ENCODE peak calls at places on chromosomes 4 and X, in five cellular contexts. K is activated gamma-delta T cell treated with Interleukin-2 at 50 U/mL for 16 hours, X is kidney glomerular epithelial cell, D is Ammon's horn, H is NCI-H510A. R is an unnamed sample.

GRCh38 chr4:174663254-174663653 is 141.0 kb upstream of the HPGD start:
- DNase-seq in K (no peak), X (no peak), D (no peak), H (no peak), R (no peak)

GRCh38 chrX:72738396-72738795 is 24.3 kb upstream of the PHKA1 start:
- DNase-seq in K (no peak), X (no peak), D (no peak), H (peak), R (no peak)

GRCh38 chr4:104574371-104574770 is 79.7 kb upstream of the CXXC4 start:
- DNase-seq in K (no peak), X (no peak), D (no peak), H (no peak), R (no peak)

GRCh38 chr4:75251547-75251946 is 262.7 kb downstream of the RCHY1 start:
- DNase-seq in K (no peak), X (no peak), D (no peak), H (no peak), R (no peak)

GRCh38 chrX:57104921-57105398 is 16.4 kb downstream of the SPIN2B start:
- DNase-seq in K (no peak), X (no peak), D (no peak), H (no peak), R (no peak)

GRCh38 chr4:24978291-24979072 is 52.3 kb downstream of the LGI2 start:
- DNase-seq in K (no peak), X (no peak), D (no peak), H (no peak), R (no peak)

GRCh38 chrX:140439455-140439854 is 65.4 kb downstream of the SOX3 start:
- DNase-seq in K (no peak), X (no peak), D (peak), H (no peak), R (no peak)

GRCh38 chr4:152999376-153000067 is 63.4 kb downstream of the FHDC1 start:
- DNase-seq in K (no peak), X (no peak), D (no peak), H (no peak), R (no peak)

GRCh38 chr4:182536221-182536620 is 293.0 kb downstream of the TENM3 start:
- DNase-seq in K (no peak), X (no peak), D (no peak), H (no peak), R (no peak)

GRCh38 chr4:185654965-185655554 is 119.8 kb upstream of the PDLIM3 start:
- DNase-seq in K (no peak), X (no peak), D (no peak), H (no peak), R (no peak)

GRCh38 chr4:36310793-36311192 is 29.4 kb downstream of the DTHD1 start:
- DNase-seq in K (no peak), X (no peak), D (peak), H (no peak), R (no peak)

GRCh38 chr4:54165438-54165837 is 63.7 kb upstream of the PDGFRA start:
- DNase-seq in K (no peak), X (peak), D (no peak), H (no peak), R (no peak)

GRCh38 chr4:123398151-123398802 is 1.7 kb downstream of the SPRY1 start:
- DNase-seq in K (peak), X (peak), D (peak), H (peak), R (peak)

GRCh38 chrX:11967986-11968385 is 170.3 kb upstream of the FRMPD4 start:
- DNase-seq in K (no peak), X (no peak), D (no peak), H (no peak), R (no peak)

GRCh38 chrX:21354725-21355124 is 19.5 kb upstream of the CNKSR2 start:
- DNase-seq in K (no peak), X (no peak), D (no peak), H (no peak), R (no peak)

GRCh38 chr4:76292730-76293129 is 13.8 kb upstream of the STBD1 start:
- DNase-seq in K (no peak), X (no peak), D (no peak), H (no peak), R (no peak)

GRCh38 chr4:185640809-185641675 is 105.7 kb upstream of the PDLIM3 start:
- DNase-seq in K (no peak), X (peak), D (peak), H (peak), R (peak)

GRCh38 chrX:77918568-77918967 is 8.1 kb downstream of the ATP7A start:
- DNase-seq in K (no peak), X (no peak), D (no peak), H (no peak), R (no peak)

GRCh38 chr4:22003878-22004277 is 55.3 kb upstream of the KCNIP4 start:
- DNase-seq in K (no peak), X (no peak), D (no peak), H (no peak), R (no peak)

GRCh38 chr4:156778606-156779005 is 193.0 kb downstream of the PDGFC start:
- DNase-seq in K (no peak), X (no peak), D (no peak), H (no peak), R (no peak)

GRCh38 chrX:66902081-66902480 is 263.2 kb upstream of the EDA2R start:
- DNase-seq in K (no peak), X (no peak), D (no peak), H (no peak), R (no peak)

GRCh38 chrX:140123446-140123845 is 158.1 kb upstream of the CXorf66 start:
- DNase-seq in K (no peak), X (peak), D (no peak), H (no peak), R (no peak)

R was measured in K562.